ENCODE peak calls at places on chromosomes 4 and X, in seven cellular contexts. V, C, W, T, Z, N and J are unnamed samples.

GRCh38 chr4:139611391-139611790 is 54.2 kb upstream of the MGST2 start:
- DNase-seq in V (no peak), C (no peak), W (no peak), T (no peak), Z (no peak), N (no peak), J (no peak)

GRCh38 chr4:126097155-126097554 is 782.4 kb downstream of the FAT4 start:
- DNase-seq in V (no peak), C (no peak), W (no peak), T (no peak), Z (no peak), N (no peak), J (no peak)

GRCh38 chr4:129583868-129584267 is 487.9 kb downstream of the C4orf33 start:
- DNase-seq in V (no peak), C (no peak), W (no peak), T (peak; percentile 46), Z (no peak), N (no peak), J (no peak)

GRCh38 chr4:153497091-153497531 is 31.0 kb downstream of the TMEM131L start:
- DNase-seq in V (no peak), C (no peak), W (peak; percentile 70), T (peak; percentile 69), Z (peak; percentile 45), N (peak; percentile 49), J (no peak)

GRCh38 chr4:121360496-121360895 is 20.3 kb downstream of the QRFPR start:
- DNase-seq in V (no peak), C (no peak), W (no peak), T (no peak), Z (no peak), N (no peak), J (no peak)

GRCh38 chrX:17470136-17470535 is 95.1 kb downstream of the NHS start:
- DNase-seq in V (no peak), C (no peak), W (no peak), T (no peak), Z (peak; percentile 67), N (no peak), J (no peak)

GRCh38 chr4:154119317-154119716 is 330.4 kb upstream of the SFRP2 start:
- DNase-seq in V (no peak), C (no peak), W (peak; percentile 29), T (peak; percentile 58), Z (no peak), N (no peak), J (no peak)

GRCh38 chr4:24802648-24803047 is 7.3 kb downstream of the SOD3 start:
- DNase-seq in V (no peak), C (no peak), W (no peak), T (no peak), Z (no peak), N (no peak), J (no peak)

GRCh38 chr4:153418581-153418980 is 47.6 kb upstream of the TMEM131L start:
- DNase-seq in V (no peak), C (no peak), W (no peak), T (no peak), Z (no peak), N (peak; percentile 43), J (no peak)

GRCh38 chr4:125440814-125441213 is 126.1 kb downstream of the FAT4 start:
- DNase-seq in V (no peak), C (no peak), W (no peak), T (no peak), Z (no peak), N (no peak), J (no peak)

GRCh38 chrX:4909245-4909830 is 1195.9 kb upstream of the PRKX start:
- DNase-seq in V (no peak), C (no peak), W (no peak), T (no peak), Z (no peak), N (no peak), J (no peak)

DNA sequence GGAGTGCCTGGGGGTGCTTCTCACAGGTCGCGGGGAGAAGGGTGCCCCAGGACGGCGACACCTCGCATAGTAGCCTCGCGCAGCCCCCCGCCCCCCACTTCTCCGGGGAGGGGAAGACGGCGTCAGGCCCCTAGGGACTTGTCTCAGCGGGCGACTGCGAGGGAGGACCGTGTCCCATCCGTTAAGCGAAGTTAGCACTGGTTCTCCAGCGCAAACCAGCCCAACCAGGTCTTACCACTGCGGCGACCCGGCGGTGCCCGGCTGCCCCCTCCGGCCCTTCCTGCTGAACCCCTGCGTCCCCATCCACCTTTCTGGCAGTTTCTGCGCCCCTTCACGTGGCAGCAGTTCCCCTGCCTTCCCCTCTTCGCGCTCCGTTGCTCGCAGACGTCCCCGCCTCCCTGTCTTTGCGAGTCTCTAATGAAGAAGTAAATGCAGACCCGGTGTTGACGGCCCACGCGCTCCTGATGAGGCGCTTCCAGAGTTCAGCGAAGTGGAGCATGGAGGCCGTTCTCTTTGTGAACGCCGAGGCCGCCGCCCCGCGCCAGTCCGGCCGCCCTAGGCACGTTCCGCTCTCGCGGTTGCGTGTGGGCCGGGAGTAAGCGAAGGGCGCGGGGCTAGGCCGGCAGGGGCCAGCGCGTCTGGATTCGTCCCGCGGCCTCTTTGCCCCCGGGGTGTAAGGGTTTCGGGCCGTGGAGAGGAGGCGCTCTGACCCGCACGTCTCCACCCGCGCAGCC is 3.0 kb downstream of the SLIT2 start:
- DNase-seq in V (peak; percentile 40), C (peak; percentile 18), W (no peak), T (peak; percentile 76), Z (peak; percentile 48), N (no peak), J (no peak)
- H3K4me3 ChIP-seq in V (peak overlapping the region; percentile 97), C (peak overlapping the region; percentile 60), W (no peak overlapping the region), T (peak overlapping the region; percentile 81), Z (peak overlapping the region; percentile 74), N (no peak overlapping the region), J (no peak overlapping the region)

GRCh38 chr4:76252271-76252653 is 741 bp downstream of the FAM47E start:
- DNase-seq in V (no peak), C (no peak), W (no peak), T (no peak), Z (no peak), N (no peak), J (no peak)
- H3K4me3 ChIP-seq in V (peak overlapping the region; percentile 79), C (peak overlapping the region; percentile 44), W (no peak overlapping the region), T (peak overlapping the region; percentile 83), Z (peak overlapping the region; percentile 50), N (no peak overlapping the region), J (no peak overlapping the region)

GRCh38 chr4:4762909-4763814 is 96.3 kb upstream of the MSX1 start:
- DNase-seq in V (peak; percentile 76), C (no peak), W (peak; percentile 94), T (peak; percentile 91), Z (peak; percentile 61), N (no peak), J (peak; percentile 40)

GRCh38 chr4:4762300-4762699 is 97.2 kb upstream of the MSX1 start:
- DNase-seq in V (no peak), C (no peak), W (peak; percentile 20), T (peak; percentile 58), Z (no peak), N (no peak), J (no peak)

GRCh38 chr4:4765811-4766210 is 93.7 kb upstream of the MSX1 start:
- DNase-seq in V (no peak), C (no peak), W (no peak), T (peak; percentile 47), Z (no peak), N (no peak), J (no peak)

GRCh38 chr4:4764506-4764905 is 95.0 kb upstream of the MSX1 start:
- DNase-seq in V (no peak), C (no peak), W (no peak), T (no peak), Z (no peak), N (no peak), J (no peak)

GRCh38 chr4:4763815-4764202 is 95.7 kb upstream of the MSX1 start:
- DNase-seq in V (peak; percentile 33), C (no peak), W (peak; percentile 17), T (no peak), Z (no peak), N (no peak), J (no peak)
- H3K4me3 ChIP-seq in V (peak overlapping the region; percentile 24), C (no peak overlapping the region), W (no peak overlapping the region), T (no peak overlapping the region), Z (no peak overlapping the region), N (no peak overlapping the region), J (no peak overlapping the region)

GRCh38 chr4:111399523-111400135 is 745.6 kb upstream of the FAM241A start:
- DNase-seq in V (no peak), C (peak; percentile 12), W (no peak), T (no peak), Z (peak; percentile 36), N (no peak), J (no peak)
- H3K4me3 ChIP-seq in V (no peak overlapping the region), C (no peak overlapping the region), W (no peak overlapping the region), T (no peak overlapping the region), Z (no peak overlapping the region), N (no peak overlapping the region), J (no peak overlapping the region)

GRCh38 chr4:84683065-84683464 is 100.1 kb downstream of the CDS1 start:
- DNase-seq in V (no peak), C (no peak), W (no peak), T (no peak), Z (no peak), N (no peak), J (no peak)
- H3K4me3 ChIP-seq in V (no peak overlapping the region), C (no peak overlapping the region), W (no peak overlapping the region), T (no peak overlapping the region), Z (no peak overlapping the region), N (no peak overlapping the region), J (no peak overlapping the region)

GRCh38 chr4:173367285-173367684 is 3.5 kb upstream of the SAP30 start:
- DNase-seq in V (no peak), C (no peak), W (peak; percentile 48), T (no peak), Z (no peak), N (peak; percentile 24), J (no peak)
- H3K4me3 ChIP-seq in V (peak overlapping the region; percentile 48), C (no peak overlapping the region), W (peak overlapping the region; percentile 90), T (no peak overlapping the region), Z (no peak overlapping the region), N (peak overlapping the region; percentile 83), J (no peak overlapping the region)

GRCh38 chr4:16262188-16262587 is 35.9 kb upstream of the TAPT1 start:
- DNase-seq in V (no peak), C (no peak), W (peak; percentile 8), T (no peak), Z (no peak), N (peak; percentile 86), J (peak; percentile 69)

GRCh38 chr4:16267639-16268038 is 41.4 kb upstream of the TAPT1 start:
- DNase-seq in V (no peak), C (no peak), W (no peak), T (no peak), Z (no peak), N (no peak), J (no peak)

GRCh38 chr4:16265820-16266219 is 39.5 kb upstream of the TAPT1 start:
- DNase-seq in V (no peak), C (no peak), W (no peak), T (no peak), Z (no peak), N (no peak), J (no peak)

GRCh38 chr4:16261313-16261878 is 35.1 kb upstream of the TAPT1 start:
- DNase-seq in V (no peak), C (no peak), W (no peak), T (no peak), Z (no peak), N (peak; percentile 28), J (no peak)

DNA sequence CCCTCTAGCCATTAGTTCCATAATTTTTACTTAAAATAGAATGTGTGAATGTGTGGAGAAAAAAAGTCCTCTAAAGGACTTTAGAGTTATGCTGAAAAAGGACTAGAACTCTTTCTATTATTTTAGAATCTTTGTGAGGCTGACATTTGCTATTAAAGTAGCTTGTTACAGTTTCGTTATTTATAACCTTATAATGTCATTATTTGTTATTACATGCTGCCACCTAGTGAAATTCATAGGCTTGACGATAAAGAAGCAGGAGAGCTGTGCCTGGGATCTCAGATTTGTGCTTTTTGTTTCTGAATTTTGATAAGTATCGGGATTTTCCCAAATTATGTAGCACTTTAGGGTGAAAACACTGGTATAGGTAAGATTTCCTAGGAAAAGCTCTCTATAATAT is 38.5 kb upstream of the TAPT1 start:
- DNase-seq in V (peak; percentile 54), C (no peak), W (peak; percentile 40), T (no peak), Z (peak; percentile 16), N (peak; percentile 76), J (peak; percentile 35)
- H3K4me3 ChIP-seq in V (no peak overlapping the region), C (no peak overlapping the region), W (no peak overlapping the region), T (no peak overlapping the region), Z (no peak overlapping the region), N (no peak overlapping the region), J (no peak overlapping the region)